ENCODE peak calls at places on chromosomes 12 and 14, in nine cellular contexts. One of them, this sample, is unnamed.

GRCh38 chr12:3336606-3337311 is 154.2 kb upstream of the PRMT8 start:
- DNase-seq in upper lobe of left lung: no peak
- DNase-seq in stomach: peak
- DNase-seq in suprapubic skin: no peak
- DNase-seq in sigmoid colon: peak
- DNase-seq in A549: no peak
- DNase-seq in H1: no peak
- DNase-seq in HepG2: peak
- DNase-seq in GM12878: no peak
- DNase-seq in this sample: no peak

GRCh38 chr14:30143617-30144016 is 216.0 kb upstream of the PRKD1 start:
- DNase-seq in HepG2: no peak
- DNase-seq in GM12878: no peak
- DNase-seq in A549: no peak
- DNase-seq in stomach: no peak
- DNase-seq in sigmoid colon: no peak
- DNase-seq in H1: no peak
- DNase-seq in suprapubic skin: no peak
- DNase-seq in upper lobe of left lung: no peak
- DNase-seq in this sample: no peak

GRCh38 chr12:122308811-122309210 is 42.5 kb upstream of the VPS33A start:
- DNase-seq in H1: no peak
- DNase-seq in sigmoid colon: no peak
- DNase-seq in upper lobe of left lung: no peak
- DNase-seq in HepG2: no peak
- DNase-seq in GM12878: no peak
- DNase-seq in A549: no peak
- DNase-seq in stomach: no peak
- DNase-seq in suprapubic skin: no peak
- DNase-seq in this sample: no peak

GRCh38 chr12:84201976-84202375 is 710.6 kb downstream of the SLC6A15 start:
- DNase-seq in stomach: no peak
- DNase-seq in suprapubic skin: no peak
- DNase-seq in upper lobe of left lung: no peak
- DNase-seq in H1: no peak
- DNase-seq in sigmoid colon: no peak
- DNase-seq in HepG2: no peak
- DNase-seq in GM12878: no peak
- DNase-seq in A549: no peak
- DNase-seq in this sample: no peak

GRCh38 chr12:131893605-131894312 is 663 bp upstream of the ULK1 start:
- DNase-seq in H1: no peak
- DNase-seq in HepG2: no peak
- DNase-seq in stomach: no peak
- DNase-seq in GM12878: no peak
- DNase-seq in sigmoid colon: no peak
- DNase-seq in suprapubic skin: no peak
- DNase-seq in upper lobe of left lung: no peak
- DNase-seq in A549: no peak
- DNase-seq in this sample: no peak

GRCh38 chr12:46774011-46774633 is 51.7 kb downstream of the SLC38A4 start:
- DNase-seq in GM12878: no peak
- DNase-seq in H1: no peak
- DNase-seq in stomach: no peak
- DNase-seq in upper lobe of left lung: no peak
- DNase-seq in sigmoid colon: no peak
- DNase-seq in HepG2: no peak
- DNase-seq in A549: no peak
- DNase-seq in suprapubic skin: no peak
- DNase-seq in this sample: no peak

GRCh38 chr12:68750506-68750905 is 4.5 kb downstream of the SLC35E3 start:
- DNase-seq in upper lobe of left lung: no peak
- DNase-seq in A549: no peak
- DNase-seq in GM12878: no peak
- DNase-seq in HepG2: no peak
- DNase-seq in stomach: no peak
- DNase-seq in suprapubic skin: no peak
- DNase-seq in H1: no peak
- DNase-seq in sigmoid colon: no peak
- DNase-seq in this sample: no peak

GRCh38 chr12:98551787-98552186 is 36.4 kb downstream of the TMPO start:
- DNase-seq in HepG2: no peak
- DNase-seq in stomach: no peak
- DNase-seq in A549: no peak
- DNase-seq in suprapubic skin: no peak
- DNase-seq in H1: no peak
- DNase-seq in GM12878: no peak
- DNase-seq in sigmoid colon: no peak
- DNase-seq in upper lobe of left lung: no peak
- DNase-seq in this sample: no peak

GRCh38 chr14:64801046-64801445 is 78.7 kb downstream of the SPTB start:
- DNase-seq in upper lobe of left lung: no peak
- DNase-seq in GM12878: no peak
- DNase-seq in sigmoid colon: no peak
- DNase-seq in H1: no peak
- DNase-seq in stomach: peak
- DNase-seq in HepG2: no peak
- DNase-seq in A549: no peak
- DNase-seq in suprapubic skin: no peak
- DNase-seq in this sample: no peak

GRCh38 chr14:74491952-74492351 is 1.2 kb downstream of the NPC2 start:
- DNase-seq in stomach: no peak
- DNase-seq in sigmoid colon: no peak
- DNase-seq in GM12878: no peak
- DNase-seq in suprapubic skin: no peak
- DNase-seq in A549: peak
- DNase-seq in upper lobe of left lung: peak
- DNase-seq in H1: no peak
- DNase-seq in HepG2: peak
- DNase-seq in this sample: no peak

GRCh38 chr12:57726884-57727757 is 11.4 kb downstream of the AGAP2 start:
- DNase-seq in sigmoid colon: no peak
- DNase-seq in H1: peak
- DNase-seq in stomach: peak
- DNase-seq in suprapubic skin: no peak
- DNase-seq in GM12878: no peak
- DNase-seq in HepG2: no peak
- DNase-seq in A549: no peak
- DNase-seq in upper lobe of left lung: no peak
- DNase-seq in this sample: no peak

GRCh38 chr14:61573748-61574513 is 121.4 kb upstream of the HIF1A start:
- DNase-seq in H1: no peak
- DNase-seq in upper lobe of left lung: no peak
- DNase-seq in sigmoid colon: no peak
- DNase-seq in stomach: no peak
- DNase-seq in suprapubic skin: no peak
- DNase-seq in GM12878: no peak
- DNase-seq in A549: no peak
- DNase-seq in HepG2: no peak
- DNase-seq in this sample: no peak

GRCh38 chr12:42382013-42382696 is 56.2 kb downstream of the PPHLN1 start:
- DNase-seq in suprapubic skin: no peak
- DNase-seq in stomach: no peak
- DNase-seq in HepG2: no peak
- DNase-seq in H1: no peak
- DNase-seq in sigmoid colon: no peak
- DNase-seq in upper lobe of left lung: no peak
- DNase-seq in A549: no peak
- DNase-seq in GM12878: no peak
- DNase-seq in this sample: no peak

GRCh38 chr14:22819191-22819988 is 4.2 kb upstream of the SLC7A7 start:
- DNase-seq in upper lobe of left lung: peak
- DNase-seq in HepG2: peak
- DNase-seq in sigmoid colon: peak
- DNase-seq in suprapubic skin: no peak
- DNase-seq in stomach: peak
- DNase-seq in A549: no peak
- DNase-seq in GM12878: no peak
- DNase-seq in H1: peak
- DNase-seq in this sample: no peak

GRCh38 chr14:62443796-62444195 is 601.5 kb downstream of the KCNH5 start:
- DNase-seq in sigmoid colon: no peak
- DNase-seq in suprapubic skin: no peak
- DNase-seq in HepG2: no peak
- DNase-seq in A549: no peak
- DNase-seq in GM12878: no peak
- DNase-seq in upper lobe of left lung: no peak
- DNase-seq in stomach: no peak
- DNase-seq in H1: no peak
- DNase-seq in this sample: no peak

GRCh38 chr14:104113631-104114420 is 24.6 kb upstream of the KIF26A start:
- DNase-seq in GM12878: no peak
- DNase-seq in sigmoid colon: no peak
- DNase-seq in H1: peak
- DNase-seq in stomach: peak
- DNase-seq in HepG2: no peak
- DNase-seq in suprapubic skin: peak
- DNase-seq in A549: no peak
- DNase-seq in upper lobe of left lung: no peak
- DNase-seq in this sample: peak

GRCh38 chr14:23436327-23437141 is 1.1 kb upstream of the MYH7 start:
- DNase-seq in H1: no peak
- DNase-seq in sigmoid colon: no peak
- DNase-seq in GM12878: no peak
- DNase-seq in A549: no peak
- DNase-seq in suprapubic skin: no peak
- DNase-seq in stomach: no peak
- DNase-seq in HepG2: no peak
- DNase-seq in upper lobe of left lung: no peak
- DNase-seq in this sample: no peak

GRCh38 chr14:48725001-48725734 is 861.0 kb downstream of the RPS29 start:
- DNase-seq in suprapubic skin: no peak
- DNase-seq in A549: no peak
- DNase-seq in upper lobe of left lung: no peak
- DNase-seq in stomach: no peak
- DNase-seq in H1: no peak
- DNase-seq in HepG2: no peak
- DNase-seq in sigmoid colon: no peak
- DNase-seq in GM12878: no peak
- DNase-seq in this sample: no peak

GRCh38 chr14:51209457-51209856 is 30.6 kb upstream of the TMX1 start:
- DNase-seq in suprapubic skin: no peak
- DNase-seq in sigmoid colon: no peak
- DNase-seq in stomach: no peak
- DNase-seq in H1: no peak
- DNase-seq in HepG2: no peak
- DNase-seq in A549: no peak
- DNase-seq in upper lobe of left lung: no peak
- DNase-seq in GM12878: no peak
- DNase-seq in this sample: no peak
- TF ChIP-seq EP300 in suprapubic skin: no peak
- TF ChIP-seq EP300 in sigmoid colon: no peak
- TF ChIP-seq EP300 in stomach: no peak
- TF ChIP-seq EP300 in H1: no peak
- TF ChIP-seq EP300 in HepG2: no peak
- TF ChIP-seq EP300 in A549: no peak
- TF ChIP-seq EP300 in upper lobe of left lung: no peak
- TF ChIP-seq EP300 in GM12878: no peak
- TF ChIP-seq EP300 in this sample: no peak

DNA sequence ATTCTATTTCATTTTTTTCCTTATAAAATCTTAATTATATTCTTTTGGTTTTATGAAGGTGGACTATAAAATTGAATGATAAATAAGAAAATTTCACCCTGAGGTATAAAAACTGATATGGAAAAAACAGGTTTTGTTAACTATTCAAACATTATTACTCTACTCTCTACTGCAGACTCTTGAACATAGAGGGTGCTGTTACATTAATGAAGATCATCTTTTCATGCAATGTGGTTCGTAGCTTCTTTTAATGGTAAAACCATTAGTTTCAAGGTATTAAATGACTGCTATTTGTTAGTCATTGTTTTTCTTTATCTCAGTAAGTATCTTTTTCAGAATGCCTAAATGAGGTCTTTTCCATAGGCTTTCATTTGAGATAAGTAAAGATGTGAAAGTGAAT is 510.4 kb downstream of the SLC16A7 start:
- DNase-seq in upper lobe of left lung: no peak
- DNase-seq in suprapubic skin: no peak
- DNase-seq in A549: no peak
- DNase-seq in H1: no peak
- DNase-seq in stomach: no peak
- DNase-seq in sigmoid colon: no peak
- DNase-seq in HepG2: no peak
- DNase-seq in GM12878: no peak
- DNase-seq in this sample: no peak
- TF ChIP-seq EP300 in upper lobe of left lung: no peak
- TF ChIP-seq EP300 in suprapubic skin: no peak
- TF ChIP-seq EP300 in A549: no peak
- TF ChIP-seq EP300 in H1: no peak
- TF ChIP-seq EP300 in stomach: no peak
- TF ChIP-seq EP300 in sigmoid colon: no peak
- TF ChIP-seq EP300 in HepG2: no peak
- TF ChIP-seq EP300 in GM12878: no peak
- TF ChIP-seq EP300 in this sample: no peak

DNA sequence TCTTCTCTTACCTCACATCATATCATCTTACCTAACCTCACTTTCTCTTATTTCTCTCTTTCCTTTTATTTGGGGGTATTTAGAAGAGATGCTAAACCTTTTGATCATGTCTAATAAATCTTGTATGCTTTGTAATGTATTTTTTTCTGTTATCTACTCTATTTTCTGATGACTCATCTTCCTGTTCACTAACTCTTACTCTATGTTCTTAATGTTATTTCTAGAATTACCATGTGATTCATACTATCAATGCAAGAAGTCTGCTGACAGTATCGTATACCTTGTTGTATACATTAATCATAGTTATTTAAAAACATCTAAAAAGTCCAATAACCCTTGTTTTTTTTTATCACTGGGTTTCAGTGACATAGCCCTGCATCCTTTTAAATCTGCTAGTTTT is 62.3 kb downstream of the MGAT4C start:
- DNase-seq in HepG2: no peak
- DNase-seq in GM12878: no peak
- DNase-seq in stomach: no peak
- DNase-seq in A549: no peak
- DNase-seq in H1: no peak
- DNase-seq in suprapubic skin: no peak
- DNase-seq in sigmoid colon: no peak
- DNase-seq in upper lobe of left lung: no peak
- DNase-seq in this sample: no peak
- TF ChIP-seq EP300 in HepG2: no peak
- TF ChIP-seq EP300 in GM12878: no peak
- TF ChIP-seq EP300 in stomach: no peak
- TF ChIP-seq EP300 in A549: no peak
- TF ChIP-seq EP300 in H1: no peak
- TF ChIP-seq EP300 in suprapubic skin: no peak
- TF ChIP-seq EP300 in sigmoid colon: no peak
- TF ChIP-seq EP300 in upper lobe of left lung: no peak
- TF ChIP-seq EP300 in this sample: no peak

GRCh38 chr14:40476005-40476404 is 1043.8 kb upstream of the FBXO33 start:
- DNase-seq in upper lobe of left lung: no peak
- DNase-seq in sigmoid colon: no peak
- DNase-seq in suprapubic skin: no peak
- DNase-seq in HepG2: no peak
- DNase-seq in A549: no peak
- DNase-seq in stomach: no peak
- DNase-seq in GM12878: no peak
- DNase-seq in H1: no peak
- DNase-seq in this sample: no peak
- TF ChIP-seq EP300 in upper lobe of left lung: no peak
- TF ChIP-seq EP300 in sigmoid colon: no peak
- TF ChIP-seq EP300 in suprapubic skin: no peak
- TF ChIP-seq EP300 in HepG2: no peak
- TF ChIP-seq EP300 in A549: no peak
- TF ChIP-seq EP300 in stomach: no peak
- TF ChIP-seq EP300 in GM12878: no peak
- TF ChIP-seq EP300 in H1: no peak
- TF ChIP-seq EP300 in this sample: no peak

This sample was measured in ovary.